ENCODE peak calls at places on chromosome 7, in eight cellular contexts. Z is activated CD8-positive, alpha-beta memory T cell treated with anti-CD3 and anti-CD28 coated beads for 48 hours; E is dermis microvascular lymphatic vessel endothelial cell; X is GF-D8; D is NCI-H446; G is neuronal stem cell; O is HCT116; N is COR-L47. J is an unnamed sample.

GRCh38 chr7:158394936-158395335 is 192.7 kb downstream of the PTPRN2 start:
- DNase-seq in Z (peak), E (no peak), X (no peak), D (no peak), G (peak), O (no peak), N (peak), J (no peak)

GRCh38 chr7:144854839-144855424 is 19.1 kb upstream of the TPK1 start:
- DNase-seq in Z (no peak), E (no peak), X (no peak), D (peak), G (peak), O (peak), N (peak), J (no peak)

GRCh38 chr7:26630361-26630760 is 234.0 kb downstream of the SKAP2 start:
- DNase-seq in Z (no peak), E (no peak), X (no peak), D (no peak), G (no peak), O (no peak), N (no peak), J (no peak)

GRCh38 chr7:146510088-146510680 is 393.6 kb downstream of the CNTNAP2 start:
- DNase-seq in Z (no peak), E (no peak), X (no peak), D (no peak), G (no peak), O (no peak), N (peak), J (no peak)

GRCh38 chr7:71746004-71746403 is 614.1 kb downstream of the GALNT17 start:
- DNase-seq in Z (no peak), E (no peak), X (no peak), D (no peak), G (no peak), O (no peak), N (no peak), J (no peak)

GRCh38 chr7:139094596-139094995 is 14.9 kb downstream of the ZC3HAV1 start:
- DNase-seq in Z (no peak), E (no peak), X (no peak), D (no peak), G (no peak), O (no peak), N (no peak), J (no peak)

GRCh38 chr7:36456135-36456534 is 66.5 kb downstream of the ANLN start:
- DNase-seq in Z (no peak), E (no peak), X (no peak), D (no peak), G (no peak), O (no peak), N (no peak), J (no peak)

GRCh38 chr7:152313879-152314604 is 121.8 kb downstream of the KMT2C start:
- DNase-seq in Z (no peak), E (peak), X (peak), D (peak), G (no peak), O (peak), N (peak), J (no peak)

GRCh38 chr7:11298220-11298619 is 324.5 kb downstream of the PHF14 start:
- DNase-seq in Z (no peak), E (no peak), X (no peak), D (peak), G (no peak), O (no peak), N (no peak), J (no peak)

GRCh38 chr7:140661124-140661523 is 11.6 kb upstream of the ADCK2 start:
- DNase-seq in Z (no peak), E (no peak), X (no peak), D (no peak), G (no peak), O (no peak), N (no peak), J (no peak)

GRCh38 chr7:37311282-37311868 is 137.3 kb downstream of the ELMO1 start:
- DNase-seq in Z (no peak), E (no peak), X (no peak), D (no peak), G (no peak), O (no peak), N (no peak), J (no peak)

GRCh38 chr7:157615101-157615817 is 278.5 kb downstream of the DNAJB6 start:
- DNase-seq in Z (no peak), E (no peak), X (no peak), D (no peak), G (no peak), O (no peak), N (no peak), J (peak)

J was measured in right atrium auricular region.